ENCODE peak calls at places on chromosome 21, in nine cellular contexts. V is stimulated activated CD4-positive, alpha-beta T cell treated with anti-CD3 and anti-CD28 coated beads, Interleukin-15, amount 100 ng/mL, for 1 hour; A is AG08395; I is NCI-H1092; J is MCF 10A; Z is EL; F is GM23248; U is stimulated activated effector memory CD8-positive, alpha-beta T cell treated with anti-CD3 and anti-CD28 coated beads, Interleukin-12 subunit alpha, Interleukin-12 subunit beta, amount 100 ng/mL, for 72 hours; B is left ventricle myocardium superior. M is an unnamed sample.

GRCh38 chr21:14616303-14617039 is 70.4 kb upstream of the SAMSN1 start:
- DNase-seq in V (no peak), A (no peak), I (no peak), J (peak; percentile 73), Z (peak; percentile 8), F (no peak), U (no peak), B (no peak), M (peak; percentile 0)

GRCh38 chr21:42201615-42202161 is 17.3 kb upstream of the ABCG1 start:
- DNase-seq in V (no peak), A (no peak), I (no peak), J (peak; percentile 45), Z (no peak), F (no peak), U (no peak), B (no peak), M (no peak)

GRCh38 chr21:28391938-28392337 is 600.7 kb downstream of the LTN1 start:
- DNase-seq in V (no peak), A (no peak), I (no peak), J (no peak), Z (no peak), F (no peak), U (no peak), B (no peak), M (no peak)

GRCh38 chr21:38291875-38292274 is 35.1 kb downstream of the KCNJ15 start:
- DNase-seq in V (no peak), A (no peak), I (no peak), J (no peak), Z (no peak), F (no peak), U (no peak), B (no peak), M (no peak)

GRCh38 chr21:28256420-28256831 is 736.3 kb downstream of the LTN1 start:
- DNase-seq in V (no peak), A (no peak), I (no peak), J (no peak), Z (peak; percentile 58), F (peak; percentile 18), U (no peak), B (no peak), M (no peak)

GRCh38 chr21:45607021-45607921 is 36.3 kb upstream of the PCBP3 start:
- DNase-seq in V (no peak), A (no peak), I (no peak), J (peak; percentile 80), Z (no peak), F (no peak), U (no peak), B (no peak), M (peak; percentile 14)

GRCh38 chr21:38661296-38662223 is 144.2 kb upstream of the ETS2 start:
- DNase-seq in V (no peak), A (peak; percentile 70), I (no peak), J (no peak), Z (peak; percentile 42), F (peak; percentile 72), U (no peak), B (peak; percentile 49), M (no peak)

GRCh38 chr21:32994305-32994704 is 31.4 kb upstream of the OLIG2 start:
- DNase-seq in V (no peak), A (peak; percentile 50), I (no peak), J (peak; percentile 40), Z (peak; percentile 18), F (peak; percentile 54), U (no peak), B (no peak), M (no peak)

GRCh38 chr21:21624674-21625073 is 626.5 kb downstream of the NCAM2 start:
- DNase-seq in V (no peak), A (peak; percentile 24), I (no peak), J (no peak), Z (peak; percentile 18), F (peak; percentile 45), U (no peak), B (no peak), M (no peak)

GRCh38 chr21:45831991-45832740 is 149.4 kb upstream of the COL6A1 start:
- DNase-seq in V (no peak), A (peak; percentile 30), I (no peak), J (peak; percentile 4), Z (peak; percentile 35), F (peak; percentile 50), U (no peak), B (peak; percentile 56), M (no peak)

GRCh38 chr21:44911384-44912157 is 9.1 kb downstream of the ITGB2 start:
- DNase-seq in V (peak; percentile 35), A (no peak), I (peak; percentile 78), J (peak; percentile 93), Z (no peak), F (no peak), U (no peak), B (peak; percentile 89), M (peak; percentile 50)

GRCh38 chr21:28827422-28827821 is 165.3 kb downstream of the LTN1 start:
- DNase-seq in V (no peak), A (no peak), I (no peak), J (peak; percentile 13), Z (no peak), F (peak; percentile 39), U (no peak), B (no peak), M (no peak)

GRCh38 chr21:41045534-41046268 is 122.3 kb upstream of the BACE2 start:
- DNase-seq in V (no peak), A (no peak), I (peak; percentile 93), J (peak; percentile 12), Z (no peak), F (no peak), U (no peak), B (peak; percentile 29), M (no peak)

GRCh38 chr21:34670220-34670961 is 1.6 kb downstream of the CLIC6 start:
- DNase-seq in V (no peak), A (no peak), I (no peak), J (no peak), Z (peak; percentile 18), F (peak; percentile 49), U (no peak), B (peak; percentile 33), M (no peak)

GRCh38 chr21:45415943-45416611 is 11.1 kb downstream of the COL18A1 start:
- DNase-seq in V (no peak), A (no peak), I (no peak), J (no peak), Z (no peak), F (no peak), U (no peak), B (peak; percentile 26), M (no peak)

GRCh38 chr21:26846036-26846931 is 1.1 kb upstream of the ADAMTS1 start:
- DNase-seq in V (no peak), A (peak; percentile 70), I (no peak), J (peak; percentile 49), Z (peak; percentile 91), F (peak; percentile 86), U (no peak), B (peak; percentile 91), M (no peak)

GRCh38 chr21:41848533-41848932 is 30.6 kb downstream of the PRDM15 start:
- DNase-seq in V (no peak), A (no peak), I (no peak), J (no peak), Z (no peak), F (no peak), U (no peak), B (no peak), M (no peak)

GRCh38 chr21:13937236-13937635 is 273.5 kb downstream of the LIPI start:
- DNase-seq in V (no peak), A (no peak), I (no peak), J (no peak), Z (no peak), F (no peak), U (no peak), B (peak; percentile 17), M (no peak)

GRCh38 chr21:45573452-45574035 is 31.3 kb upstream of the SLC19A1 start:
- DNase-seq in V (no peak), A (no peak), I (no peak), J (no peak), Z (no peak), F (peak; percentile 44), U (no peak), B (no peak), M (no peak)

GRCh38 chr21:45918835-45919467 is 62.6 kb upstream of the COL6A1 start:
- DNase-seq in V (no peak), A (no peak), I (no peak), J (no peak), Z (no peak), F (no peak), U (no peak), B (no peak), M (no peak)

GRCh38 chr21:46327711-46328110 is 3.8 kb downstream of the PCNT start:
- DNase-seq in V (no peak), A (no peak), I (no peak), J (no peak), Z (no peak), F (no peak), U (no peak), B (no peak), M (no peak)

GRCh38 chr21:38839683-38840286 is 34.1 kb downstream of the ETS2 start:
- DNase-seq in V (no peak), A (peak; percentile 63), I (no peak), J (peak; percentile 89), Z (peak; percentile 97), F (peak; percentile 92), U (no peak), B (no peak), M (no peak)

GRCh38 chr21:46021398-46021797 is 39.8 kb downstream of the COL6A1 start:
- DNase-seq in V (no peak), A (no peak), I (no peak), J (no peak), Z (no peak), F (no peak), U (no peak), B (peak; percentile 31), M (no peak)

GRCh38 chr21:36164427-36164784 is 7.8 kb downstream of the DOP1B start:
- DNase-seq in V (no peak), A (no peak), I (peak; percentile 17), J (no peak), Z (no peak), F (no peak), U (no peak), B (no peak), M (no peak)

GRCh38 chr21:38787461-38788274 is 18.1 kb upstream of the ETS2 start:
- DNase-seq in V (no peak), A (no peak), I (no peak), J (peak; percentile 97), Z (peak; percentile 85), F (peak; percentile 76), U (no peak), B (no peak), M (no peak)

GRCh38 chr21:45152265-45152746 is 77.9 kb downstream of the ADARB1 start:
- DNase-seq in V (peak; percentile 40), A (no peak), I (no peak), J (no peak), Z (no peak), F (no peak), U (peak; percentile 49), B (peak; percentile 60), M (no peak)

M was measured in NCI-H460.